ENCODE peak calls at places on chromosomes 6 and 20, in six cellular contexts. Q is cardiac fibroblast, H is type B pancreatic cell, M is left lung, O is endothelial cell, G is astrocyte of the spinal cord. K is an unnamed sample.
A peak's percentile ranks its signal among the peaks of the same experiment; 100 is the strongest.

GRCh38 chr20:24470031-24470781 is 777 bp downstream of the SYNDIG1 start:
- DNase-seq in O (peak; percentile 38), Q (peak; percentile 6), H (no peak), M (peak; percentile 79), G (peak; percentile 39), K (no peak)

GRCh38 chr6:33298773-33299236 is at the start of gene RGL2:
- DNase-seq in Q (no peak), G (no peak), H (no peak), O (peak; percentile 70), M (peak; percentile 97), K (peak; percentile 64)

GRCh38 chr6:168049277-168049676 is 29.7 kb downstream of the FRMD1 start:
- DNase-seq in H (no peak), O (no peak), G (no peak), M (peak; percentile 66), Q (no peak), K (no peak)

GRCh38 chr6:130617658-130618057 is 209.5 kb upstream of the SMLR1 start:
- DNase-seq in Q (no peak), O (no peak), H (no peak), M (no peak), G (no peak), K (no peak)

GRCh38 chr6:142374965-142375733 is 73.3 kb downstream of the ADGRG6 start:
- DNase-seq in Q (peak; percentile 75), H (no peak), G (peak; percentile 74), M (no peak), O (no peak), K (peak; percentile 68)

GRCh38 chr6:163392533-163392932 is 22.0 kb upstream of the QKI start:
- DNase-seq in O (no peak), M (no peak), G (peak; percentile 41), H (no peak), Q (peak; percentile 62), K (peak; percentile 73)

GRCh38 chr6:92376711-92377110 is 1042.6 kb downstream of the EPHA7 start:
- DNase-seq in H (no peak), M (no peak), O (no peak), Q (no peak), G (no peak), K (no peak)

GRCh38 chr6:81204741-81205140 is 547.7 kb downstream of the TENT5A start:
- DNase-seq in G (peak; percentile 62), Q (peak; percentile 26), H (no peak), M (no peak), O (no peak), K (no peak)

GRCh38 chr6:154319231-154319858 is 37.3 kb downstream of the IPCEF1 start:
- DNase-seq in H (no peak), Q (peak; percentile 28), M (no peak), G (peak; percentile 72), O (no peak), K (no peak)

GRCh38 chr20:60210779-60211617 is 252.8 kb downstream of the CDH26 start:
- DNase-seq in Q (peak; percentile 70), O (peak; percentile 84), M (peak; percentile 89), H (peak; percentile 82), G (peak; percentile 63), K (peak; percentile 57)

GRCh38 chr20:732727-733126 is 35.6 kb downstream of the SLC52A3 start:
- DNase-seq in G (no peak), Q (no peak), O (no peak), M (no peak), H (no peak), K (no peak)

GRCh38 chr6:155351273-155352129 is 37.2 kb upstream of the TFB1M start:
- DNase-seq in Q (no peak), M (no peak), G (no peak), O (no peak), H (no peak), K (no peak)

GRCh38 chr6:142550310-142550709 is 248.5 kb downstream of the ADGRG6 start:
- DNase-seq in H (no peak), M (no peak), G (no peak), Q (no peak), O (no peak), K (no peak)

GRCh38 chr6:170287371-170287876 is 3.5 kb downstream of the DLL1 start:
- DNase-seq in H (no peak), Q (no peak), O (no peak), M (no peak), G (no peak), K (no peak)

GRCh38 chr6:34028691-34029360 is 117.1 kb downstream of the GRM4 start:
- DNase-seq in G (no peak), Q (no peak), O (no peak), M (no peak), H (no peak), K (no peak)

GRCh38 chr20:11144114-11144513 is 470.3 kb upstream of the JAG1 start:
- DNase-seq in M (no peak), G (peak; percentile 88), H (no peak), Q (peak; percentile 96), O (no peak), K (peak; percentile 78)

GRCh38 chr6:84762220-84762940 is 2.0 kb downstream of the TBX18 start:
- DNase-seq in Q (peak; percentile 75), G (peak; percentile 66), O (peak; percentile 50), H (no peak), M (peak; percentile 70), K (no peak)

GRCh38 chr20:34642009-34642408 is 34.9 kb downstream of the PIGU start:
- DNase-seq in M (no peak), Q (no peak), H (no peak), G (no peak), O (no peak), K (no peak)

DNA sequence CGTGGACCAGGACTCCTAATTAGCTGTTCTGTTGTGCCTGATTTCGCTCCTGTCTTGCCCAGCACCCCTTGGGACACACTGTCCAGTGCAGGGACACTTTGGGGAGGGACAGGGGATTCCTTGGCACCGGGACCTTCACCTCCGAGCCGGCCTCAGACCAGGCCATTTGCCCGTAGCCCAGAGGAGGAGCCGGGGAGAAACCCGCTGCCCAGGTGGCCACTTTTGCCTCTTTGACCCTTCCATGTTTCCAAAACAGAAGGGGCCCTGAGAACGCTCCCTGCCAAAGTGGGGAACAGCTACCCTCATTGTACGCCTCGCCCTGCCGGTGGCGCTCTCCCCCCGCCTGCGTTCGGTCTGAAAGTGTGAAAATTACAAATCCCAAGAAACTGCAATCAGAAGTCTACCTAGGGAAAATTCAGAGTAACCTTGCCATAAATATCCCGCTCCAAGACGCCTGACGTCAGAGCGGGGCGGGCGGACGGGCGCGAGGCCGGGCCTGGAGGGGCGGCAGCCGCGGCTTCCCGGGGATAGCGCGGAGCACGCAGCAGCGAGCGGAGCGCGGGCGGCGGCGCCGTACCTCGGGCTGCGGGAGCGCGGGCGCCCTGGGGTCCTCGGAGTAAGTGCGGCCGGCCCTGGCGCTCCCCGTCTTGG is at the start of gene DAAM2:
- DNase-seq in Q (peak; percentile 48), G (peak; percentile 42), H (peak; percentile 76), O (peak; percentile 60), M (peak; percentile 91), K (peak; percentile 8)
- TF ChIP-seq CTCF in Q (no peak), G (peak; percentile 46), H (no peak), O (no peak), M (no peak), K (no peak)

GRCh38 chr6:12371641-12372146 is 81.5 kb downstream of the EDN1 start:
- DNase-seq in M (no peak), O (no peak), H (no peak), G (no peak), Q (peak; percentile 40), K (peak; percentile 74)

GRCh38 chr6:12369355-12369754 is 79.2 kb downstream of the EDN1 start:
- DNase-seq in Q (no peak), M (no peak), O (no peak), G (no peak), H (no peak), K (no peak)

GRCh38 chr6:12371151-12371550 is 81.0 kb downstream of the EDN1 start:
- DNase-seq in Q (no peak), O (no peak), M (no peak), H (no peak), G (no peak), K (no peak)

GRCh38 chr6:12367412-12367811 is 77.3 kb downstream of the EDN1 start:
- DNase-seq in H (no peak), M (no peak), O (no peak), G (no peak), Q (no peak), K (no peak)

GRCh38 chr6:12369781-12370262 is 79.7 kb downstream of the EDN1 start:
- DNase-seq in G (no peak), O (no peak), H (no peak), Q (peak; percentile 39), M (peak; percentile 71), K (peak; percentile 93)
- TF ChIP-seq CTCF in G (no peak), O (no peak), H (no peak), Q (no peak), M (no peak), K (no peak)

GRCh38 chr20:58466309-58466708 is 48.9 kb downstream of the APCDD1L start:
- DNase-seq in O (no peak), H (no peak), Q (no peak), M (no peak), G (no peak), K (no peak)
- TF ChIP-seq CTCF in O (no peak), H (no peak), Q (no peak), M (no peak), G (no peak), K (no peak)

GRCh38 chr6:41682497-41682961 is 44.3 kb downstream of the MDFI start:
- DNase-seq in M (no peak), O (no peak), Q (no peak), H (no peak), G (peak; percentile 9), K (no peak)
- TF ChIP-seq CTCF in M (no peak), O (peak; percentile 30), Q (no peak), H (no peak), G (no peak), K (no peak)

DNA sequence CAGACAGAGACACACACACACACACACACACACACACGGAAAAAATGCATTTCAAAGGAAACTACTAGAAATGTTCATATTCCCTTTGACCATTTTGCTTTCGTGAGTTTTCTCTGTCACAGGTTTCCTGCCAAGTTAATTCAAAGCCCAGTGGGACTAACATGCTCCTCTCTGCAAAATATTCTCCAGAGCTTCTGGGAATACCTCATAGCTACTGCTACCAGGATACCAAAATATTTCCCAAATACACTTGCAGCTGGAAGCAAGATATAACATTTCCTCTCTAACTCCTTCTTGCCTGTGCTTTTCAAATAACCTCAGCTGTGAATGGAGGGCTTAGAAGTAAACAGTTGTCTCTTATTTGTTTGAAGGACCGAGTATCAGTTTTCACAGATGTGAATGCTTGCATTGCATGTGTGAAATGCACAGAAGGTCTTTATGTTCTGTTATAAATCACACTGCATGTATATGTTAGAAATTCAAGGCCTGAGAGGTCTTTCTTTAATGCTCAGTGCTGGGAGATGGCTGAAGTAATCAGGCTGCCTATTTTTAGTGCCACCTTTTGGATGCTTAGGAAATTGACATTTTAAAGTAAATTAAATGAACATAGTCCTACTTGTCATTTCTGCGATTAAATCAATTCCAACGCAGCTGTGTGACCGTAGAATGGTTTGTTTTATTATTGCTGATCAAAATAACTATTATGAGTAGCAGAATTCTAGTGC is 8.7 kb upstream of the FAM209A start:
- DNase-seq in Q (peak; percentile 43), O (no peak), G (peak; percentile 24), H (no peak), M (no peak), K (no peak)
- TF ChIP-seq CTCF in Q (peak; percentile 23), O (no peak), G (peak; percentile 38), H (peak; percentile 41), M (peak; percentile 13), K (peak; percentile 24)

GRCh38 chr6:7185561-7185960 is 77.8 kb downstream of the RREB1 start:
- DNase-seq in O (no peak), H (no peak), M (no peak), Q (no peak), G (no peak), K (no peak)
- TF ChIP-seq CTCF in O (no peak), H (no peak), M (no peak), Q (no peak), G (no peak), K (no peak)

GRCh38 chr6:29753309-29753644 is 30.0 kb downstream of the HLA-F start:
- DNase-seq in Q (no peak), G (no peak), M (no peak), H (no peak), O (no peak), K (no peak)
- TF ChIP-seq CTCF in Q (no peak), G (no peak), M (no peak), H (no peak), O (no peak), K (no peak)